ENCODE peak calls at places on chromosome 3, in four cellular contexts. Z is OCI-LY7, O is mammary epithelial cell, J is fibroblast of lung. W is an unnamed sample.
A peak's percentile ranks its signal among the peaks of the same experiment; 100 is the strongest.

GRCh38 chr3:194396897-194397756 is 1.9 kb downstream of the GP5 start:
- DNase-seq in Z (no peak), O (no peak), J (peak; percentile 30), W (peak; percentile 31)

GRCh38 chr3:24832878-24833277 is 338.2 kb upstream of the THRB start:
- DNase-seq in Z (no peak), O (peak; percentile 77), J (no peak), W (no peak)

GRCh38 chr3:16998236-16998923 is 113.6 kb downstream of the PLCL2 start:
- DNase-seq in Z (no peak), O (no peak), J (peak; percentile 19), W (no peak)

GRCh38 chr3:149941186-149941585 is 29.5 kb downstream of the PFN2 start:
- DNase-seq in Z (no peak), O (peak; percentile 30), J (no peak), W (no peak)

GRCh38 chr3:41026394-41027177 is 172.7 kb upstream of the CTNNB1 start:
- DNase-seq in Z (no peak), O (peak; percentile 42), J (peak; percentile 57), W (no peak)

GRCh38 chr3:109678600-109678999 is 341.3 kb upstream of the DPPA4 start:
- DNase-seq in Z (no peak), O (no peak), J (no peak), W (no peak)

GRCh38 chr3:52962160-52962559 is 64.8 kb upstream of the STIMATE start:
- DNase-seq in Z (no peak), O (no peak), J (no peak), W (no peak)

GRCh38 chr3:195441971-195442572 is 748 bp downstream of the ACAP2 start:
- DNase-seq in Z (peak; percentile 80), O (peak; percentile 39), J (peak; percentile 41), W (peak; percentile 47)

GRCh38 chr3:141093971-141094401 is 42.8 kb downstream of the SPSB4 start:
- DNase-seq in Z (no peak), O (peak; percentile 47), J (no peak), W (no peak)

GRCh38 chr3:14440531-14441239 is 38.3 kb downstream of the SLC6A6 start:
- DNase-seq in Z (no peak), O (no peak), J (no peak), W (peak; percentile 62)

GRCh38 chr3:132721479-132722164 is 587 bp downstream of the NPHP3 start:
- DNase-seq in Z (no peak), O (peak; percentile 49), J (peak; percentile 61), W (no peak)

GRCh38 chr3:127655641-127656040 is 17.1 kb upstream of the ABTB1 start:
- DNase-seq in Z (no peak), O (no peak), J (peak; percentile 51), W (no peak)

GRCh38 chr3:104437891-104438290 is 928.8 kb upstream of the ALCAM start:
- DNase-seq in Z (no peak), O (peak; percentile 68), J (peak; percentile 49), W (no peak)

GRCh38 chr3:58173670-58174472 is 36.9 kb downstream of the DNASE1L3 start:
- DNase-seq in Z (peak; percentile 58), O (no peak), J (no peak), W (no peak)

GRCh38 chr3:147380271-147380995 is 25.9 kb downstream of the ZIC4 start:
- DNase-seq in Z (no peak), O (no peak), J (no peak), W (no peak)

GRCh38 chr3:53073553-53074365 is 27.9 kb upstream of the SFMBT1 start:
- DNase-seq in Z (no peak), O (no peak), J (no peak), W (no peak)

GRCh38 chr3:61954097-61954528 is 392.7 kb downstream of the PTPRG start:
- DNase-seq in Z (no peak), O (no peak), J (peak; percentile 75), W (no peak)

GRCh38 chr3:73228425-73228824 is 167.0 kb downstream of the EBLN2 start:
- DNase-seq in Z (no peak), O (peak; percentile 93), J (no peak), W (no peak)

GRCh38 chr3:3178498-3179328 is 778 bp downstream of the CRBN start:
- DNase-seq in Z (no peak), O (no peak), J (no peak), W (no peak)

GRCh38 chr3:163785693-163786092 is 1292.6 kb downstream of the SI start:
- DNase-seq in Z (no peak), O (no peak), J (no peak), W (no peak)

GRCh38 chr3:50138266-50139230 is 16.6 kb upstream of the SEMA3F start:
- DNase-seq in Z (no peak), O (no peak), J (peak; percentile 50), W (no peak)

GRCh38 chr3:98068824-98069223 is 18.1 kb upstream of the OR5AC2 start:
- DNase-seq in Z (no peak), O (no peak), J (no peak), W (no peak)

GRCh38 chr3:178182337-178182761 is 353.9 kb upstream of the KCNMB2 start:
- DNase-seq in Z (no peak), O (no peak), J (no peak), W (no peak)

GRCh38 chr3:99128740-99129505 is 227.4 kb upstream of the DCBLD2 start:
- DNase-seq in Z (no peak), O (peak; percentile 99), J (peak; percentile 94), W (peak; percentile 56)

GRCh38 chr3:156681003-156681402 is 6.6 kb downstream of the TIPARP start:
- DNase-seq in Z (no peak), O (peak; percentile 97), J (peak; percentile 86), W (peak; percentile 99)

GRCh38 chr3:33716227-33716626 is 1.8 kb downstream of the CLASP2 start:
- DNase-seq in Z (no peak), O (peak; percentile 9), J (peak; percentile 15), W (no peak)

GRCh38 chr3:112973325-112974177 is 1.4 kb downstream of the CD200R1 start:
- DNase-seq in Z (no peak), O (no peak), J (no peak), W (no peak)

GRCh38 chr3:52682016-52682415 is 3.7 kb downstream of the PBRM1 start:
- DNase-seq in Z (no peak), O (peak; percentile 69), J (peak; percentile 94), W (peak; percentile 10)

GRCh38 chr3:7487763-7488162 is 626.8 kb downstream of the GRM7 start:
- DNase-seq in Z (no peak), O (peak; percentile 8), J (no peak), W (no peak)

GRCh38 chr3:42369304-42369703 is 41.1 kb downstream of the LYZL4 start:
- DNase-seq in Z (no peak), O (no peak), J (no peak), W (no peak)

GRCh38 chr3:142850395-142851023 is 38.4 kb downstream of the PCOLCE2 start:
- DNase-seq in Z (no peak), O (peak; percentile 93), J (peak; percentile 91), W (peak; percentile 71)

GRCh38 chr3:155744626-155745324 is at the start of gene PLCH1:
- DNase-seq in Z (peak; percentile 44), O (no peak), J (peak; percentile 48), W (peak; percentile 68)

GRCh38 chr3:96779810-96780209 is 34.6 kb upstream of the EPHA6 start:
- DNase-seq in Z (no peak), O (no peak), J (no peak), W (no peak)

GRCh38 chr3:32700244-32700643 is 15.3 kb downstream of the CNOT10 start:
- DNase-seq in Z (no peak), O (no peak), J (no peak), W (no peak)

GRCh38 chr3:146747928-146748327 is 142.8 kb upstream of the PLSCR5 start:
- DNase-seq in Z (no peak), O (peak; percentile 12), J (peak; percentile 49), W (no peak)

GRCh38 chr3:52780298-52780585 is 2.8 kb downstream of the ITIH1 start:
- DNase-seq in Z (no peak), O (no peak), J (no peak), W (no peak)

GRCh38 chr3:193229851-193230250 is 11.2 kb upstream of the PLAAT1 start:
- DNase-seq in Z (no peak), O (no peak), J (no peak), W (no peak)
- H3K4me1 ChIP-seq in Z (no peaks in the 10 kb centered on the region), O (peaks cover 13% of the 10 kb centered on the region), J (no peaks in the 10 kb centered on the region), W (no peaks in the 10 kb centered on the region)

GRCh38 chr3:187040637-187041361 is 98.5 kb downstream of the RPL39L start:
- DNase-seq in Z (no peak), O (peak; percentile 31), J (peak; percentile 12), W (no peak)
- H3K4me2 ChIP-seq in Z (peak overlapping the region; percentile 85), O (no peak overlapping the region), J (no peak overlapping the region), W (no peak overlapping the region)

GRCh38 chr3:115658337-115659181 is 35.2 kb downstream of the GAP43 start:
- DNase-seq in Z (peak; percentile 65), O (peak; percentile 71), J (peak; percentile 90), W (peak; percentile 73)

GRCh38 chr3:115659253-115659652 is 35.9 kb downstream of the GAP43 start:
- DNase-seq in Z (peak; percentile 4), O (no peak), J (peak; percentile 9), W (no peak)

GRCh38 chr3:115655761-115656282 is 32.5 kb downstream of the GAP43 start:
- DNase-seq in Z (no peak), O (no peak), J (no peak), W (no peak)

GRCh38 chr3:115658032-115658336 is 34.7 kb downstream of the GAP43 start:
- DNase-seq in Z (no peak), O (no peak), J (no peak), W (no peak)

DNA sequence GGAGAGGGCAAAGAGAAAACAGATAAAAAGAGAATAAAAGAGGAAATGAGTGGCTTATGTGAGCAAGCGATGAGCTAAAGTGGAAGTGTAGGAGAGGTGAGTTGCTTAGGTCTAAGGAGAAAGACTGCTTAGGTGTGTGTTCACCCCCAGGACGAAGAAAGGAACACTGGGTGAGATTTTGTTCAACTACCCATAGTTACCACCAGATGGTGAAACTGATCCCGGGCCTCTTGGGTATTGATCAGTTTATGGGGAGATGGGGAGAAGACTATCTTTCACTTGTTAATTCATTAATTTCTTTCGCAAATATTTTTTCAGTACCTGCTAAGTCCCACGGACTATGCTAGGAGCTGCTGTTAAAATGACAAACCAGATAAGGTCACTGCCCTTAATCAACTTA is 33.9 kb downstream of the GAP43 start:
- DNase-seq in Z (no peak), O (no peak), J (no peak), W (no peak)
- H2AFZ ChIP-seq in Z (no peak overlapping the region), O (no peak overlapping the region), J (no peak overlapping the region), W (no peak overlapping the region)

DNA sequence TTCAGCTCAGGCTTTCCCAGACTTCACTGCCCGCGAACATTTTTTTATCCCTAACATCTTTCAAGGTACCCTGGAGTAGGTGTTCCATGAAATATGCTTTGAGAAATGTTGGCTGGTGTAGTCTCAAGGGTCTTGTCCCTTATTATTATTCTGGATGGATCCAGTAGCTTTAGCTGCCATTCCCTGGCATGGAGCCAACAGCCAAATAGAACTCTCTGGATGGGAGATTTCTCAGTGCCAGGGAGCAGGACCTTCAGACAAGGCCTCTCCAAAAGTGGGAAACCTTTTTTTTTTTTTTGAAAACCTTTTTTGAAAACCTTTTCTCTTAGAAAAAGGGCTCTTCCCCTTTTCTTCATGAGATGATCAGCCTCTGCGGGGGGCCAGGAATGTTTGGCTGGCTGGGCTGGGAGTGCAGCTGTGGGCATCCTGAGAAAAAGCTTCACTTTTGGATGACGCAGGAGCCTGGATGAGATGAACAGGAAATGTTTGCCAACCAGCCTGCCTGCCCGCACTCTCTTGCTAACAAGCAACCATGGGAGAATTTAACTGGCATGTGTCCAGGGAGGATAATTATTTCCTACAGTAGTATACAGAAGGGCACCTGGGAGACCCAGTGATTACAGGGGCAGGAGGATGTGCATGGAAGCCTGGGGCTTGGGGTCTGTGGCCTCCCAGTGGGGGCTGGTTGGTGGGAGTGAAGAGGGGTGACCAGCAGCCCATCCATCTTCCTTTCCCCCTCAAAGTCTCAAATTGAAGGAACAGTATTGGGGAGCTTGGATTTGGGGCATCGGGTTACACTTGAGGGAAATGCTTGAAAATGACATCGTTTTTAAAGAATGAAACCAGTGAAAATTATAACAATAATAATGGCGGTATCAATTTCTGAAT is 109.1 kb upstream of the LRIG1 start:
- DNase-seq in Z (no peak), O (peak; percentile 16), J (peak; percentile 77), W (no peak)
- H3K4me1 ChIP-seq in Z (no peaks in the 10 kb centered on the region), O (no peaks in the 10 kb centered on the region), J (no peaks in the 10 kb centered on the region), W (no peaks in the 10 kb centered on the region)